ENCODE peak calls at places on chromosomes 5 and 9, in ten cellular contexts. T is stomach; V is CD8-positive, alpha-beta T cell; F is left ventricle myocardium inferior; D is bronchial epithelial cell; L is tibial artery; N is CD4-positive, alpha-beta T cell; S is breast epithelium; E is SK-N-SH; R is psoas muscle. Y is an unnamed sample.

GRCh38 chr5:67030289-67031069 is 166.1 kb downstream of the CD180 start:
- DNase-seq in N (no peak), R (no peak), F (no peak), V (no peak), S (no peak), E (no peak), T (no peak), L (no peak), D (no peak), Y (no peak)

GRCh38 chr5:61881821-61882220 is 424.2 kb upstream of the KIF2A start:
- DNase-seq in N (no peak), D (peak; percentile 49), E (no peak), V (no peak), L (no peak), R (no peak), S (no peak), F (no peak), T (no peak), Y (no peak)

GRCh38 chr5:133924221-133924920 is 44.1 kb downstream of the C5orf15 start:
- DNase-seq in F (no peak), S (no peak), T (no peak), E (peak; percentile 65), N (no peak), L (no peak), D (no peak), R (no peak), V (no peak), Y (no peak)

GRCh38 chr9:15253786-15254185 is 53.2 kb downstream of the TTC39B start:
- DNase-seq in F (no peak), L (no peak), D (no peak), V (no peak), S (no peak), T (no peak), E (no peak), N (no peak), R (no peak), Y (no peak)

GRCh38 chr9:69898714-69899209 is 78.1 kb downstream of the CFAP95 start:
- DNase-seq in R (no peak), V (no peak), F (no peak), L (no peak), D (peak; percentile 95), S (no peak), E (no peak), T (no peak), N (no peak), Y (peak; percentile 41)

GRCh38 chr9:94586814-94587213 is 6.8 kb downstream of the FBP2 start:
- DNase-seq in R (no peak), D (peak; percentile 59), N (no peak), L (no peak), T (no peak), S (no peak), V (no peak), E (no peak), F (no peak), Y (no peak)

GRCh38 chr5:83149671-83150070 is 72.3 kb downstream of the XRCC4 start:
- DNase-seq in N (no peak), E (no peak), V (no peak), T (no peak), L (no peak), F (no peak), S (no peak), R (no peak), D (peak; percentile 8), Y (peak; percentile 20)

GRCh38 chr9:116276651-116277121 is 123.1 kb downstream of the PAPPA start:
- DNase-seq in D (no peak), T (no peak), F (no peak), S (no peak), E (no peak), L (no peak), R (no peak), N (no peak), V (no peak), Y (no peak)

GRCh38 chr9:112380771-112381181 is 868 bp downstream of the HSDL2 start:
- DNase-seq in V (no peak), E (peak; percentile 12), F (no peak), L (no peak), T (no peak), S (no peak), N (no peak), R (no peak), D (peak; percentile 34), Y (peak; percentile 50)

GRCh38 chr5:73442960-73443627 is 5.5 kb downstream of the FOXD1 start:
- DNase-seq in V (no peak), L (no peak), T (no peak), R (no peak), F (no peak), E (no peak), D (no peak), N (no peak), S (no peak), Y (no peak)
- H3K27me3 ChIP-seq in V (peaks cover 78% of the 10 kb centered on the region), L (peaks cover 92% of the 10 kb centered on the region), T (peaks cover 98% of the 10 kb centered on the region), R (peaks cover 41% of the 10 kb centered on the region), F (peaks cover 94% of the 10 kb centered on the region), E (no peaks in the 10 kb centered on the region), D (peaks cover 62% of the 10 kb centered on the region), N (peaks cover 87% of the 10 kb centered on the region), S (peaks cover 9% of the 10 kb centered on the region), Y (peaks cover 85% of the 10 kb centered on the region)

GRCh38 chr9:36039696-36040095 is 3.0 kb downstream of the RECK start:
- DNase-seq in D (no peak), E (no peak), V (no peak), L (no peak), F (no peak), T (no peak), N (no peak), R (no peak), S (no peak), Y (no peak)
- H3K27me3 ChIP-seq in D (no peaks in the 10 kb centered on the region), E (no peaks in the 10 kb centered on the region), V (no peaks in the 10 kb centered on the region), L (no peaks in the 10 kb centered on the region), F (no peaks in the 10 kb centered on the region), T (peaks cover 17% of the 10 kb centered on the region), N (no peaks in the 10 kb centered on the region), R (peaks cover 4% of the 10 kb centered on the region), S (no peaks in the 10 kb centered on the region), Y (no peaks in the 10 kb centered on the region)

GRCh38 chr9:2337602-2338001 is 284.0 kb upstream of the VLDLR start:
- DNase-seq in F (peak; percentile 18), N (no peak), S (peak; percentile 35), V (no peak), R (no peak), D (no peak), L (no peak), E (no peak), T (no peak), Y (no peak)

GRCh38 chr9:2340046-2340760 is 281.4 kb upstream of the VLDLR start:
- DNase-seq in R (no peak), D (peak; percentile 95), F (no peak), E (no peak), N (no peak), T (no peak), V (no peak), L (no peak), S (no peak), Y (no peak)

GRCh38 chr9:2338770-2339169 is 282.8 kb upstream of the VLDLR start:
- DNase-seq in T (no peak), L (no peak), E (no peak), F (no peak), D (peak; percentile 37), R (no peak), V (no peak), N (no peak), S (no peak), Y (no peak)

GRCh38 chr9:2337131-2337530 is 284.5 kb upstream of the VLDLR start:
- DNase-seq in S (no peak), E (no peak), L (no peak), D (no peak), N (no peak), F (no peak), R (no peak), V (no peak), T (no peak), Y (no peak)

GRCh38 chr9:2339416-2339815 is 282.2 kb upstream of the VLDLR start:
- DNase-seq in R (no peak), F (no peak), S (no peak), N (no peak), T (no peak), D (no peak), L (no peak), V (no peak), E (no peak), Y (no peak)
- H3K27me3 ChIP-seq in R (no peaks in the 10 kb centered on the region), F (no peaks in the 10 kb centered on the region), S (no peaks in the 10 kb centered on the region), N (no peaks in the 10 kb centered on the region), T (no peaks in the 10 kb centered on the region), D (no peaks in the 10 kb centered on the region), L (no peaks in the 10 kb centered on the region), V (no peaks in the 10 kb centered on the region), E (no peaks in the 10 kb centered on the region), Y (no peaks in the 10 kb centered on the region)

GRCh38 chr9:18730241-18730640 is 256.3 kb downstream of the ADAMTSL1 start:
- DNase-seq in E (no peak), T (peak; percentile 40), F (no peak), L (no peak), D (no peak), N (no peak), R (no peak), V (no peak), S (no peak), Y (no peak)
- H3K27me3 ChIP-seq in E (no peaks in the 10 kb centered on the region), T (no peaks in the 10 kb centered on the region), F (peaks cover 11% of the 10 kb centered on the region), L (no peaks in the 10 kb centered on the region), D (no peaks in the 10 kb centered on the region), N (no peaks in the 10 kb centered on the region), R (no peaks in the 10 kb centered on the region), V (no peaks in the 10 kb centered on the region), S (no peaks in the 10 kb centered on the region), Y (no peaks in the 10 kb centered on the region)

DNA sequence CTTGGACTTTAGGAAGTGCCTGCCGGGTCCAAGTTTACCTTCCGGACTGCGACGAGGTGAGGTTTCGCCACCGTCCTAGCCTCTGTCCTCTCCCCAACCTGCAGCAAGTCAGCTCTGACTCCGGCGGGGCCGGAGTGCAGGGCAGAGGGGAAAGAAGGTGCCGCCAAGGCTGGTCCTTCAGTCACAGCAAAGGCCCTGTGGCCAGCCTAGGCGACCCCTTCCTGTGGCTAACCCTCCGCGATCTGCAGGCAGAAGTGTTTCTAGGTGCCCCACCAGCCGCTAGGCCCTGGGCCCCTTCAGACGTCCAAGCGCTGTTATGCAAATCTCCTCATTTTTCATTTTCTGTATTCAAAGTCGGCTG is 11.1 kb upstream of the NKX2-5 start:
- DNase-seq in R (no peak), L (no peak), V (no peak), S (no peak), N (no peak), D (no peak), E (no peak), F (no peak), T (no peak), Y (no peak)
- H3K27me3 ChIP-seq in R (peaks cover 32% of the 10 kb centered on the region), L (peaks cover 90% of the 10 kb centered on the region), V (peaks cover 18% of the 10 kb centered on the region), S (peaks cover 9% of the 10 kb centered on the region), N (peaks cover 94% of the 10 kb centered on the region), D (peaks cover 54% of the 10 kb centered on the region), E (peaks cover 87% of the 10 kb centered on the region), F (peaks cover 99% of the 10 kb centered on the region), T (peaks cover 100% of the 10 kb centered on the region), Y (peaks cover 100% of the 10 kb centered on the region)

GRCh38 chr9:21961569-21961968 is 32.6 kb downstream of the CDKN2A start:
- DNase-seq in R (no peak), N (no peak), S (no peak), T (no peak), F (no peak), D (no peak), E (no peak), V (no peak), L (no peak), Y (no peak)

DNA sequence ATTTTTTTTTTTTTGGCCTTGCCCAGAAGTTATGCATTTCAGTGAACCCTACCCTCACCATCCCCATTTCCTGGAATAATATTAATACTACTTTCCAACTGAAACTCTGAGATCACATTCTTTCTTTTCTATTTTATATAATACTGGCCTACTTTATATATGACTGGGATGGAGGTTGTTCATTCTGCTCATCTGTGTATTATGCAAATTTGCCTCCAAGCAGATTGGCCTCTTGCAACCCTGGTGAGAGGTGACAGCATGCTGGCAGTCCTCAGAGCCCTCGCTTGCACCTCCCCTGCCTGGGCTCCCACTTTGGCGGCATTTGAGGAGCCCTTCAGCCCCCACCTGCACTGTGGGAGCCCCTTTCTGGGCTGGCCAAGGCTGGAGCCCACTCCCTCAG is 35.4 kb downstream of the CDKN2A start:
- DNase-seq in S (no peak), D (no peak), R (no peak), N (no peak), F (no peak), E (no peak), L (no peak), T (no peak), V (no peak), Y (no peak)
- H3K27me3 ChIP-seq in S (no peaks in the 10 kb centered on the region), D (no peaks in the 10 kb centered on the region), R (no peaks in the 10 kb centered on the region), N (peaks cover 21% of the 10 kb centered on the region), F (peaks cover 64% of the 10 kb centered on the region), E (peaks cover 49% of the 10 kb centered on the region), L (peaks cover 9% of the 10 kb centered on the region), T (peaks cover 53% of the 10 kb centered on the region), V (peaks cover 7% of the 10 kb centered on the region), Y (no peaks in the 10 kb centered on the region)